ENCODE peak calls at places on chromosome 17, in nine cellular contexts. One of them, this sample, is unnamed.
A peak's percentile ranks its signal among the peaks of the same experiment; 100 is the strongest.

GRCh38 chr17:77735341-77736206 is 222.9 kb upstream of the TNRC6C start:
- DNase-seq in AG04449: no peak
- DNase-seq in OCI-LY7: no peak
- DNase-seq in WTC11: no peak
- DNase-seq in thoracic aorta: peak; percentile 41
- DNase-seq in AG09319: peak; percentile 27
- DNase-seq in tibial nerve: no peak
- DNase-seq in dorsolateral prefrontal cortex: no peak
- DNase-seq in ovary: peak; percentile 33
- DNase-seq in this sample: peak; percentile 61

GRCh38 chr17:1143573-1143972 is 36.2 kb downstream of the ABR start:
- DNase-seq in AG04449: no peak
- DNase-seq in OCI-LY7: no peak
- DNase-seq in WTC11: no peak
- DNase-seq in thoracic aorta: no peak
- DNase-seq in AG09319: no peak
- DNase-seq in tibial nerve: no peak
- DNase-seq in dorsolateral prefrontal cortex: no peak
- DNase-seq in ovary: no peak
- DNase-seq in this sample: peak; percentile 53

GRCh38 chr17:6374761-6375312 is 60.1 kb downstream of the AIPL1 start:
- DNase-seq in AG04449: no peak
- DNase-seq in OCI-LY7: no peak
- DNase-seq in WTC11: peak; percentile 33
- DNase-seq in thoracic aorta: no peak
- DNase-seq in AG09319: no peak
- DNase-seq in tibial nerve: no peak
- DNase-seq in dorsolateral prefrontal cortex: no peak
- DNase-seq in ovary: no peak
- DNase-seq in this sample: no peak

GRCh38 chr17:29881256-29881655 is 48.8 kb downstream of the SSH2 start:
- DNase-seq in AG04449: no peak
- DNase-seq in OCI-LY7: no peak
- DNase-seq in WTC11: no peak
- DNase-seq in thoracic aorta: no peak
- DNase-seq in AG09319: no peak
- DNase-seq in tibial nerve: no peak
- DNase-seq in dorsolateral prefrontal cortex: no peak
- DNase-seq in ovary: no peak
- DNase-seq in this sample: no peak

GRCh38 chr17:35736236-35736635 is 4.8 kb downstream of the RASL10B start:
- DNase-seq in AG04449: no peak
- DNase-seq in OCI-LY7: no peak
- DNase-seq in WTC11: no peak
- DNase-seq in thoracic aorta: no peak
- DNase-seq in AG09319: no peak
- DNase-seq in tibial nerve: no peak
- DNase-seq in dorsolateral prefrontal cortex: no peak
- DNase-seq in ovary: no peak
- DNase-seq in this sample: no peak

GRCh38 chr17:68777243-68777855 is 176.2 kb upstream of the FAM20A start:
- DNase-seq in AG04449: no peak
- DNase-seq in OCI-LY7: peak; percentile 71
- DNase-seq in WTC11: peak; percentile 41
- DNase-seq in thoracic aorta: no peak
- DNase-seq in AG09319: peak; percentile 76
- DNase-seq in tibial nerve: peak; percentile 57
- DNase-seq in dorsolateral prefrontal cortex: no peak
- DNase-seq in ovary: peak; percentile 81
- DNase-seq in this sample: no peak

GRCh38 chr17:10119203-10120112 is 78.9 kb downstream of the GAS7 start:
- DNase-seq in AG04449: no peak
- DNase-seq in OCI-LY7: no peak
- DNase-seq in WTC11: no peak
- DNase-seq in thoracic aorta: no peak
- DNase-seq in AG09319: no peak
- DNase-seq in tibial nerve: no peak
- DNase-seq in dorsolateral prefrontal cortex: no peak
- DNase-seq in ovary: no peak
- DNase-seq in this sample: no peak

GRCh38 chr17:41627316-41628072 is 3.1 kb upstream of the KRT17 start:
- DNase-seq in AG04449: no peak
- DNase-seq in OCI-LY7: no peak
- DNase-seq in WTC11: no peak
- DNase-seq in thoracic aorta: no peak
- DNase-seq in AG09319: no peak
- DNase-seq in tibial nerve: no peak
- DNase-seq in dorsolateral prefrontal cortex: no peak
- DNase-seq in ovary: no peak
- DNase-seq in this sample: no peak

GRCh38 chr17:56863974-56864373 is 30.0 kb downstream of the DGKE start:
- DNase-seq in AG04449: no peak
- DNase-seq in OCI-LY7: no peak
- DNase-seq in WTC11: no peak
- DNase-seq in thoracic aorta: no peak
- DNase-seq in AG09319: no peak
- DNase-seq in tibial nerve: no peak
- DNase-seq in dorsolateral prefrontal cortex: no peak
- DNase-seq in ovary: no peak
- DNase-seq in this sample: no peak

GRCh38 chr17:81197831-81198490 is 24.8 kb downstream of the CEP131 start:
- DNase-seq in AG04449: no peak
- DNase-seq in OCI-LY7: no peak
- DNase-seq in WTC11: no peak
- DNase-seq in thoracic aorta: no peak
- DNase-seq in AG09319: no peak
- DNase-seq in tibial nerve: no peak
- DNase-seq in dorsolateral prefrontal cortex: no peak
- DNase-seq in ovary: no peak
- DNase-seq in this sample: peak; percentile 12

GRCh38 chr17:33012522-33013033 is 20.9 kb downstream of the SPACA3 start:
- DNase-seq in AG04449: peak; percentile 90
- DNase-seq in OCI-LY7: no peak
- DNase-seq in WTC11: no peak
- DNase-seq in thoracic aorta: no peak
- DNase-seq in AG09319: peak; percentile 59
- DNase-seq in tibial nerve: no peak
- DNase-seq in dorsolateral prefrontal cortex: no peak
- DNase-seq in ovary: no peak
- DNase-seq in this sample: no peak

GRCh38 chr17:72719582-72720493 is 372.6 kb downstream of the SLC39A11 start:
- DNase-seq in AG04449: no peak
- DNase-seq in OCI-LY7: no peak
- DNase-seq in WTC11: no peak
- DNase-seq in thoracic aorta: no peak
- DNase-seq in AG09319: no peak
- DNase-seq in tibial nerve: no peak
- DNase-seq in dorsolateral prefrontal cortex: no peak
- DNase-seq in ovary: no peak
- DNase-seq in this sample: no peak

DNA sequence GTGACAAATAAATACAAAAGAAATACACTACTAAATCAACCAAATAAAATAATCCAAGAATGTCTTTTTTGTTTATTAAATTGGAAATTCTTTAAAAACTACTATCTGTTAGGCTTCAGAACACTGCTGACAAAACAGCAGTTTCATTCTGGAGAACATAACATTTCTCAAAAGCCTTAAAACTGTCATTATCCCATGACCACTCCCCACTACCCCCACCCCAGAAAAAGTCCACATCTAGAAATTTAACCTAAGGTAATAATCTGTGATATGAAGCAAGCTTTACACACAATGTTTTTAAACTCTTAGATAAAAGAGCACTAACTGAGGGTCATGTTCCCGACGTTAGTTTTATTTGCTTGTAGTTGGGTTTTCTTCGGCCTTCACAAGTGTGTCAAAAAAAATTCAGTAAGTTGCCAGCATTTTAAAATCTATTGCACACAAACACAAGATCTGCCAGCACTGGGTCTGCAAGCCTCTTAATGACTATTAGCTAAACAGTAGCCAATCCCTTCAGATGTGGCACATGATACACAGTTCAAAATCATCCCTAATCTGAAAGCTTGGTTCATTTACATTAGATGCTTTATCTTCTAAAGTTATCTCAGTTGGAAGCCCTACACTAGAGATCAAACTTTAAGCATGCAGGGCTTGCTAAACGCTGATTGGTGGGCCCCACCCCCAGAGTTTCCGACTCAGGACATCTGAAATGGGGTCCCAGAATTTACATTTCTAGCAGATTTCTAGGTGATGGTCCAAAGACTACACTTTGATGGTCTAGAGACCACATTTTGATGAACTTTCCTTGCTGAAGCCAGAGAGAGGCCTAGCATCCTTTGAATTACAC is 75.2 kb downstream of the KANSL1 start:
- DNase-seq in AG04449: no peak
- DNase-seq in OCI-LY7: no peak
- DNase-seq in WTC11: no peak
- DNase-seq in thoracic aorta: no peak
- DNase-seq in AG09319: no peak
- DNase-seq in tibial nerve: no peak
- DNase-seq in dorsolateral prefrontal cortex: no peak
- DNase-seq in ovary: no peak
- DNase-seq in this sample: no peak
- TF ChIP-seq CTCF in AG04449: no peak
- TF ChIP-seq CTCF in OCI-LY7: no peak
- TF ChIP-seq CTCF in WTC11: no peak
- TF ChIP-seq CTCF in thoracic aorta: no peak
- TF ChIP-seq CTCF in AG09319: no peak
- TF ChIP-seq CTCF in tibial nerve: no peak
- TF ChIP-seq CTCF in dorsolateral prefrontal cortex: no peak
- TF ChIP-seq CTCF in ovary: no peak
- TF ChIP-seq CTCF in this sample: no peak

DNA sequence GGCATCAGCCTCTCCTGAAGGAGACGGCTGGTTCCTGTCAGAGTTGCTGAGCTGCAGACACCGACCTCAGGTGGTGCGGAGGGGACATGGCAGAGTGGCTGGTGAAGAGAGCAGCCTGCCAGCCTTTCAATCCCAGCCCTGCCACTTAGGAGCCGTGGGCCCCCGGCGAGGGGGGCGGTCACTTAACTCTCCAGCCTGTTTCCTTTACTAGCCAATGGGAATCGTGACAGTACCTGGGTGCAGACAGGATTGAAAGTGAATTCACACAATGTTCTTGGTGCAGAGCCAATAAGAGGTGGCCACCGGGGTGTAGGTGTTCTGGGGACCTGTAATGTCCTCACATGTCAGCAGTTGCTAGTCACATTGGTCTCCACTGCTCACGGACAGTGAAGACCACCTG is 13.5 kb downstream of the ACE start:
- DNase-seq in AG04449: no peak
- DNase-seq in OCI-LY7: no peak
- DNase-seq in WTC11: no peak
- DNase-seq in thoracic aorta: no peak
- DNase-seq in AG09319: no peak
- DNase-seq in tibial nerve: no peak
- DNase-seq in dorsolateral prefrontal cortex: no peak
- DNase-seq in ovary: no peak
- DNase-seq in this sample: no peak
- TF ChIP-seq CTCF in AG04449: no peak
- TF ChIP-seq CTCF in OCI-LY7: no peak
- TF ChIP-seq CTCF in WTC11: no peak
- TF ChIP-seq CTCF in thoracic aorta: no peak
- TF ChIP-seq CTCF in AG09319: no peak
- TF ChIP-seq CTCF in tibial nerve: no peak
- TF ChIP-seq CTCF in dorsolateral prefrontal cortex: no peak
- TF ChIP-seq CTCF in ovary: no peak
- TF ChIP-seq CTCF in this sample: no peak

GRCh38 chr17:27840688-27841087 is 40.4 kb upstream of the NOS2 start:
- DNase-seq in AG04449: no peak
- DNase-seq in OCI-LY7: no peak
- DNase-seq in WTC11: no peak
- DNase-seq in thoracic aorta: no peak
- DNase-seq in AG09319: no peak
- DNase-seq in tibial nerve: no peak
- DNase-seq in dorsolateral prefrontal cortex: no peak
- DNase-seq in ovary: no peak
- DNase-seq in this sample: no peak
- TF ChIP-seq CTCF in AG04449: no peak
- TF ChIP-seq CTCF in OCI-LY7: no peak
- TF ChIP-seq CTCF in WTC11: no peak
- TF ChIP-seq CTCF in thoracic aorta: no peak
- TF ChIP-seq CTCF in AG09319: no peak
- TF ChIP-seq CTCF in tibial nerve: no peak
- TF ChIP-seq CTCF in dorsolateral prefrontal cortex: no peak
- TF ChIP-seq CTCF in ovary: no peak
- TF ChIP-seq CTCF in this sample: no peak

GRCh38 chr17:8630227-8630801 is at the start of gene MYH10:
- DNase-seq in AG04449: no peak
- DNase-seq in OCI-LY7: peak; percentile 18
- DNase-seq in WTC11: no peak
- DNase-seq in thoracic aorta: no peak
- DNase-seq in AG09319: no peak
- DNase-seq in tibial nerve: no peak
- DNase-seq in dorsolateral prefrontal cortex: no peak
- DNase-seq in ovary: peak; percentile 42
- DNase-seq in this sample: no peak
- TF ChIP-seq CTCF in AG04449: peak; percentile 39
- TF ChIP-seq CTCF in OCI-LY7: peak; percentile 39
- TF ChIP-seq CTCF in WTC11: no peak
- TF ChIP-seq CTCF in thoracic aorta: peak; percentile 46
- TF ChIP-seq CTCF in AG09319: peak; percentile 11
- TF ChIP-seq CTCF in tibial nerve: no peak
- TF ChIP-seq CTCF in dorsolateral prefrontal cortex: no peak
- TF ChIP-seq CTCF in ovary: peak; percentile 41
- TF ChIP-seq CTCF in this sample: peak; percentile 15

GRCh38 chr17:17141860-17142552 is 64.1 kb downstream of the PLD6 start:
- DNase-seq in AG04449: no peak
- DNase-seq in OCI-LY7: peak; percentile 48
- DNase-seq in WTC11: peak; percentile 77
- DNase-seq in thoracic aorta: no peak
- DNase-seq in AG09319: no peak
- DNase-seq in tibial nerve: no peak
- DNase-seq in dorsolateral prefrontal cortex: peak; percentile 67
- DNase-seq in ovary: peak; percentile 60
- DNase-seq in this sample: peak; percentile 63
- TF ChIP-seq CTCF in AG04449: peak; percentile 84
- TF ChIP-seq CTCF in OCI-LY7: peak; percentile 97
- TF ChIP-seq CTCF in WTC11: peak; percentile 92
- TF ChIP-seq CTCF in thoracic aorta: peak; percentile 80
- TF ChIP-seq CTCF in AG09319: peak; percentile 90
- TF ChIP-seq CTCF in tibial nerve: peak; percentile 82
- TF ChIP-seq CTCF in dorsolateral prefrontal cortex: peak; percentile 85
- TF ChIP-seq CTCF in ovary: peak; percentile 62
- TF ChIP-seq CTCF in this sample: peak; percentile 69